ENCODE peak calls at places on chromosomes 6 and 20, in five cellular contexts. V is AG04450, H is fibroblast of lung, M is lower lobe of right lung, L is endothelial cell. S is an unnamed sample.

GRCh38 chr6:37663016-37663810 is 34.5 kb downstream of the MDGA1 start:
- DNase-seq in M (no peak), L (no peak), H (peak), V (peak), S (peak)

GRCh38 chr20:48302844-48303552 is 517.7 kb upstream of the SULF2 start:
- DNase-seq in L (no peak), H (no peak), V (no peak), M (no peak), S (no peak)

GRCh38 chr6:36216559-36216958 is 20.0 kb downstream of the BRPF3 start:
- DNase-seq in M (no peak), L (no peak), V (peak), H (peak), S (no peak)

GRCh38 chr6:83884523-83884922 is 25.0 kb downstream of the CYB5R4 start:
- DNase-seq in H (peak), L (no peak), M (no peak), V (no peak), S (no peak)

GRCh38 chr6:68958327-68958726 is 323.2 kb downstream of the ADGRB3 start:
- DNase-seq in M (no peak), H (peak), V (no peak), L (no peak), S (no peak)

GRCh38 chr6:30357678-30358339 is 12.9 kb downstream of the RPP21 start:
- DNase-seq in L (peak), H (peak), M (no peak), V (peak), S (peak)

GRCh38 chr6:39363280-39363679 is 40.8 kb upstream of the KCNK16 start:
- DNase-seq in M (no peak), V (no peak), L (no peak), H (no peak), S (no peak)

GRCh38 chr20:11752336-11752735 is 165.4 kb upstream of the BTBD3 start:
- DNase-seq in M (no peak), H (no peak), L (no peak), V (no peak), S (no peak)

GRCh38 chr6:115613488-115613887 is 447.2 kb downstream of the FRK start:
- DNase-seq in H (peak), V (peak), M (no peak), L (no peak), S (no peak)

GRCh38 chr6:51839975-51840374 is 247.4 kb downstream of the PKHD1 start:
- DNase-seq in M (no peak), L (no peak), V (no peak), H (no peak), S (no peak)

GRCh38 chr6:722608-723007 is 29.7 kb upstream of the EXOC2 start:
- DNase-seq in L (no peak), V (no peak), M (no peak), H (peak), S (no peak)

GRCh38 chr6:100376103-100376502 is 88.6 kb downstream of the SIM1 start:
- DNase-seq in V (no peak), H (no peak), M (no peak), L (no peak), S (no peak)

GRCh38 chr6:99514089-99514488 is 1.1 kb downstream of the USP45 start:
- DNase-seq in V (no peak), M (no peak), L (no peak), H (peak), S (peak)

GRCh38 chr20:23243791-23244190 is 106.8 kb upstream of the NXT1 start:
- DNase-seq in V (no peak), L (no peak), M (no peak), H (no peak), S (no peak)

GRCh38 chr20:34624628-34625027 is 52.3 kb downstream of the PIGU start:
- DNase-seq in H (no peak), M (no peak), V (no peak), L (no peak), S (no peak)

GRCh38 chr6:170063851-170064617 is 226.8 kb downstream of the DLL1 start:
- DNase-seq in V (no peak), H (no peak), L (no peak), M (no peak), S (peak)

GRCh38 chr6:116945809-116946208 is 68.8 kb downstream of the RFX6 start:
- DNase-seq in M (no peak), H (no peak), V (no peak), L (no peak), S (no peak)

GRCh38 chr6:141077355-141078333 is 1055.1 kb upstream of the GJE1 start:
- DNase-seq in M (no peak), L (peak), V (no peak), H (no peak), S (peak)

GRCh38 chr6:144741659-144742058 is 456.5 kb downstream of the UTRN start:
- DNase-seq in M (no peak), L (no peak), V (no peak), H (no peak), S (no peak)

GRCh38 chr6:21559238-21559637 is 34.3 kb upstream of the SOX4 start:
- DNase-seq in M (no peak), L (no peak), H (no peak), V (no peak), S (no peak)

GRCh38 chr6:38588631-38589366 is 50.9 kb downstream of the BTBD9 start:
- DNase-seq in V (no peak), L (no peak), M (no peak), H (no peak), S (no peak)

GRCh38 chr20:50460115-50460607 is 50.0 kb upstream of the PTPN1 start:
- DNase-seq in L (no peak), V (no peak), M (no peak), H (no peak), S (no peak)

GRCh38 chr20:50456452-50457324 is 53.5 kb upstream of the PTPN1 start:
- DNase-seq in H (no peak), M (no peak), L (no peak), V (no peak), S (no peak)

GRCh38 chr20:50453533-50453932 is 56.6 kb upstream of the PTPN1 start:
- DNase-seq in L (no peak), V (no peak), H (no peak), M (no peak), S (no peak)

GRCh38 chr20:50459124-50459918 is 50.9 kb upstream of the PTPN1 start:
- DNase-seq in V (no peak), L (no peak), H (no peak), M (no peak), S (no peak)

GRCh38 chr20:50455656-50456451 is 54.3 kb upstream of the PTPN1 start:
- DNase-seq in H (no peak), L (no peak), M (peak), V (no peak), S (no peak)
- TF ChIP-seq CTCF in H (no peak), L (no peak), M (no peak), V (no peak), S (no peak)

DNA sequence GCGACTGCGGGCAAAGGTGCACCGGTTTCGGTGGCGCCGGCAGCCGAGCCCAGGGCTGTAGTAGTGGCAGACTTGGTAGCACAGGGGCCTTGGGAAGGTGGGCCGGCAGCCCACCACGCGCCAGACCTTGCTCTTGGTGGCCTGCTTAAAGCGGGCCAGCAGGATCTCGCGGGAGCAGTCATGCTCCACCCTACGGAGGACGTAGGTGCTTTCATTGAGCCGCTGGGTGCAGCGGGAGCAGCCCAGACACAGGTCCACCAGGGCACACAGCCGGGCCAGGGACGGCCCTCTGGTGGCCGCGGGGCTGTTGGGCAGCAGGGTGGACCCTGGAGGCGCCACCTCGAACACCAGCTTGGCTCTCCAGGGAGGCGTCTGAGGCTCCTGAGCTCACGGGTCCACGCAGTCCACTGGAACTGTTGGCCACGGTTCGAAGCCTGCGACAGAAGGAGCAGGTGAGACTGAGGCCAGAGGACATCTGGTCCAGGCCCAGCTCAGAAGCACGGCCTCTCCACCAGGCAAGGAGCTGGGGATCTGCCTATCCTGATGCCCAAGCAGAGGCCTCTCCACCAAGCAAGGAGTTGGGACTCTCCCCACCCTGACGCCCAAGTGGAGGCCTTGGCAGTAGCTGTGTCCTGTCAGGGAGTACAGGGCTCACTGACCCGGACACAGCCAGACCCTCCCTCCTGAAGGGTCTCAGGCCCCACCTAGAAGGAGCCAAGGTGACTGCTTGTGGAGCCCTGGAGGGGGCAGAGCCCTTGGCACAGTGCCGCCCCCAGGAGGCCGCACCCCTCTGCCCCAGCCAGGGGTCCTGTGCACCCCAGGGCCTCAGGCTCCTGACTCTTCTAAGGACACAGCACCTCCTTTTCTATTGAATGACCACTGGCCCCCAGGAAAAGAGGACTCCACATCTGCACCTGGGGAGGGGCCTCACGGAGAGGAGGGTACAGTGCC is 976 bp downstream of the HELZ2 start:
- DNase-seq in L (peak), H (no peak), M (no peak), V (no peak), S (peak)
- TF ChIP-seq CTCF in L (no peak), H (no peak), M (no peak), V (peak), S (peak)

GRCh38 chr6:106143582-106144139 is 57.5 kb downstream of the PRDM1 start:
- DNase-seq in V (no peak), H (no peak), M (no peak), L (no peak), S (no peak)
- TF ChIP-seq CTCF in V (no peak), H (no peak), M (no peak), L (no peak), S (no peak)

DNA sequence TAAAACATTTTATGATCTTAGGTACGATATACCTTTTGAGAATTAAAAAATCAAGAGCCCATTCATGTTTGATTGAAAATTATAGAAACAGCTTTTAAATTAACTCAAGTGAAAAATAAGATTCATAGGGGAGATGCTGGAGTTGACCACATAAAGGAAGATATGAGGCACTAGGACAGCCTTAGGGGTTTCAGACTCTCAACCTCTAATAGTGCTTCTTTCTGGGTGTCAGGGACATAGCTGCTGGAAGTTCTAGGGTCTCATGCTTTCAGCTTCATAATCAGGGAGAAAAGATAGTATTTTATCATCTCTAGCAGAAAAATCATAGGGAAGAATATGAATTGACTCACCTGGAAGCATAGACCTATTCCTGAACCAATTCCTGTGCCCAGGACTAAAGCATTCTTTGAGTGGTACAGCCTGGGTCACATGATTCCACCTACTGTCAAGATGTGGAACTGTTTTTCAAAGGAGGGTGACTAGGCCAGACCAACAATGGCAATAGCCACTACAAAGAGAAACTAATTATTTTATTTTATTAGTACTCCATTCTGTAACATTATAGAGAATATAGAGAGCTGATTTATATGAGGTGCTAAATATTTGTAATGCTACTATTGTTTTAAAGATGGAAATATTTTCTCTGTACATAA is 27.8 kb upstream of the CENPW start:
- DNase-seq in H (no peak), M (no peak), V (no peak), L (peak), S (no peak)
- TF ChIP-seq CTCF in H (no peak), M (no peak), V (peak), L (peak), S (peak)

DNA sequence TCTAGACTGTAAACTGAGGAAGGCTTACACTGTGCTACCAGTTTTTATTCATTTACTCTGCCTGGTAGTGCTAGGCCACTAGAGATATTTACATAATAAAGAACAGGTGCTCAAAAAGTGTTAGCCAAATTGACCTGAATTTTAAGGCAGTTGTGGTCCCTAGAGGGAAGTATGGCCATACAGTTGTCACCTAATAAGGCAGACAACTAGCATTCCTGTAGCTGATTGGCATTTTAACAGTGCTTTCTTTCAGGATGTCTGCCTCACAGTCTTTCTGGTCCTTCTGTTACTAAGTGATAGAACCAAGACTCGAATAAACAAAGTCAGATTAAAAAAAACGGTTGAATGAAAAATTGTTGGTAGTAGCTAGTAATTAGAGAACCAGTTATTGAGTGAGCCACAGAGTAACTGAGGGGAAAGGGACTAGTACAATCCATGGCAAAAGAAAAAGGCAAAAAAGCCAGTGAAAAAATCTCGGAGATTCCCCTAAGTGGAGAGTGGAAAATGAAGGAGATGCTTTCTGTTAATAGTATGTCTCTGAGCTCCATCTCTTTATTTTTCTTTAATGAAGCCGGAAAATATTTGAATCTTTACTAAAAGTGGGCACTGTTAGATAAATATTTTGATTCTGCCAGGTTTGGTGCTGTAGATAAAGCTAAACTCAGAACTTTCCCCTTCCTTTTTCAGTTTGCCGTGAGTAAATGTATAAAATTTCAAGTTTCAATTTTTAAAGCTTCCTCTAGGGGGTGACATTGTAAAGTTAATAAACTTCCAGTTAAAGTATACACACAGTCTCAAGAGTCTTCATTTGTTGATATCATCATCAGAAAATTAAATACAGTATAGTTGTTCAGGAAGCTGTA is 9.1 kb downstream of the VTA1 start:
- DNase-seq in V (no peak), H (peak), L (no peak), M (no peak), S (no peak)
- TF ChIP-seq CTCF in V (peak), H (peak), L (peak), M (peak), S (peak)

GRCh38 chr6:106243261-106243660 is 82.3 kb downstream of the ATG5 start:
- DNase-seq in L (no peak), H (no peak), V (no peak), M (no peak), S (no peak)

GRCh38 chr6:106241498-106241897 is 84.1 kb downstream of the ATG5 start:
- DNase-seq in V (no peak), L (no peak), H (no peak), M (no peak), S (no peak)

DNA sequence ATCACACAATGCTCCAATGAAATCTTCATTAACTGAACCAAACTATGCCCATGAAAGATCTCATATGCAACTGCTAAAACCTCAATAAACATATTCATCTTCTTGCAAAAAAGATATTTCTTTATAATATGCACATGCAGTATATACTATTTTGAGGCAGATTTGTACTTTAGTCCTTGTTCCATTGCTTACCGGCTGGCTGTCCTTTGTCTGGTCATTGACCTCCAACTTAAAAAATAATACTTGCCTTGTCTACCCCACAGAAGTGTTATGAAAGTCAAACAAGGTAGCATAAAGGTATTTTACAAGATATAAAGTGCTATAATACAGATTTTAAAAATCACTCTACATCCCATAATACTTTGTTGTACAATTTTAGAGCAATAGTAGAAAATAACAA is 88.3 kb downstream of the ATG5 start:
- DNase-seq in H (no peak), V (no peak), M (no peak), L (no peak), S (no peak)
- TF ChIP-seq CTCF in H (no peak), V (no peak), M (no peak), L (no peak), S (no peak)

DNA sequence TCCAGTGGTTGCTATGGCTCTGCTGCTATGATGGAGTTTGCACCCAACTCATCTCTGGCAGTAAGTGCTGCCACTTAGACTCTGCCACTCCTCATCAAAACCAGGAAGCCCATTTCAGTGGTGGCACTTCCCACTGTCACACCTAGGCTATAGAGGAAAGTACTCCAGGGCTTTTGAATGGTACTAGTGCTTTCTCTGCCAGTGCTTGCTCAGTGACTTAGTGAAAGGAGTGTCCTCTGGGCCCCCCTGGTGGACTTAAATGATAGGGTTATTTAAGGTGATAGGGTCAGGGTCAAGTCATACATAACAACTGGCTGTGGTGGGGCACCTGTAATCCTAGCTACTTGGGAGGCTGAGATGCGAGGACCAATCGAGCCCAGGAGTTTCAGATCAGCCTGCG is 22.8 kb downstream of the FITM2 start:
- DNase-seq in M (no peak), L (no peak), H (no peak), V (no peak), S (no peak)
- TF ChIP-seq CTCF in M (no peak), L (no peak), H (no peak), V (no peak), S (no peak)

DNA sequence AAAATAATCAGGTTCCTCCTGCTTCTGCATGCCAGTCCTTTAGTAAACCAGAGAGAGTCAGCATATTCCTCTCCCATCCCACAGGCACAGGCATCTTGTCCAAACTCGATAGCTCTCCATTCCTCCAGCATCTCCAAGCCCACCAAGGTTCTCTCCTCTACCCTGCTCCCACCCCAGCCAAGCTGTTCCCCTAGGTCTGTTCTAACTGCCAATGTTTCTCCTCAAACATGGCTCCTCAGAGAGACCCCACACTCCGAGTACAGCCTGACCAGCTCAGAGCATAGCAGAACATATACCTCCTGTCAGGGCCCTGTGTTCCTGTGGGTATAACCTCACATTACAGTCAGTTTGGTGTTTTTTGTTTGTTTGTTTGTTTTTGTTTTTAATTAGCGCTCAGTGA is 177.8 kb downstream of the VEGFA start:
- DNase-seq in M (no peak), L (no peak), H (no peak), V (no peak), S (no peak)
- TF ChIP-seq CTCF in M (no peak), L (no peak), H (no peak), V (no peak), S (no peak)

DNA sequence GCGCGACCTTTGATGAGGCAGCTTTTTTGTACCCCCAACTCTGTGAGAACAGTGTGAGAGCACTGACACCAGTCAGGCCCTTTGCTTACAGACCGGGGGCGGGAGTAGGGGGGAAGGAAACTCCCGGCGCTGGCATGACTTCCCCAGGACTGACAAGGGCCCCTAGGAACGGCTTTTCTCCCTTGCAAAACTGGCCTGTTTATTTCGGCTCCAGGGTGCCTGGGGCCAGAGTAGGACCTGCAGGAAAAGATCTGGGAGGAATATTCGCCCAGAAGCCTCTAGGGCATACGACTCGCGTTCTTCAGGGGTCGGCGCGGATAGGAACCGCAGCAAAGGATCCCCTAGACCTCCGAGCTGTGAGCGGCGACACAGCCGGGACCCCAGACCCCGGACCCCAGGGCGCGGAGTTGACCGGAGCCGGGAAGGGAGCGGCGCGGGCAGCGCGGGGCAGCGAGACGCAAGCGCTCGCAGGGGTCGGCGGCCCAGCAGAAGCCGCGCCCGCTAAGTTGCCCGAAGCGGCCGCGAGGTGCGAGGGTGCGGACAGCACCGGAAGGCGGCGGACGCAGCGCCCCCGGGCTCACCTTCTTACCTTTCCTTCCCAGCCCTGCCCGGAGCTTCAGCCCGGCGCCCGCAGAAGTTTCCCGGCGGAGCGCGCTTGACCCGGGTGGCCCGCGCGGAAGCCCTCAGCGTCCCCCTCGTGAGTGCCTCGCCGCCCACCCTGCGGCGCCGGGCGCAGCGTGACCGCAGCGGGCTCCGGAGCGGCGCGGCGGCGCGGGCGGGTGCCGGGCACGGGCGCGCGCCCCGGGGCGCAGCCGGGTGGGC is at the start of gene POPDC3:
- DNase-seq in V (no peak), M (no peak), H (peak), L (peak), S (peak)
- TF ChIP-seq CTCF in V (no peak), M (no peak), H (no peak), L (no peak), S (no peak)

GRCh38 chr20:63934271-63935068 is 21.7 kb downstream of the UCKL1 start:
- DNase-seq in L (peak), V (no peak), M (no peak), H (no peak), S (peak)
- TF ChIP-seq CTCF in L (peak), V (peak), M (peak), H (peak), S (peak)

S was measured in glutamatergic neuron.